ENCODE peak calls at places on chromosomes 2 and 18, in nine cellular contexts. One of them, this sample, is unnamed.

GRCh38 chr2:26344581-26345283 is 1.2 kb upstream of the SELENOI start:
- DNase-seq in lower leg skin: no peak
- DNase-seq in uterus: peak
- DNase-seq in fibroblast of lung: peak
- DNase-seq in suprapubic skin: no peak
- DNase-seq in kidney epithelial cell: no peak
- DNase-seq in mammary epithelial cell: peak
- DNase-seq in left ventricle myocardium inferior: no peak
- DNase-seq in aorta: no peak
- DNase-seq in this sample: peak

GRCh38 chr18:25826823-25827617 is 263.4 kb downstream of the SS18 start:
- DNase-seq in lower leg skin: no peak
- DNase-seq in uterus: no peak
- DNase-seq in fibroblast of lung: peak
- DNase-seq in suprapubic skin: no peak
- DNase-seq in kidney epithelial cell: no peak
- DNase-seq in mammary epithelial cell: no peak
- DNase-seq in left ventricle myocardium inferior: no peak
- DNase-seq in aorta: no peak
- DNase-seq in this sample: peak

GRCh38 chr18:35711227-35711626 is 129.7 kb downstream of the GALNT1 start:
- DNase-seq in lower leg skin: no peak
- DNase-seq in uterus: no peak
- DNase-seq in fibroblast of lung: no peak
- DNase-seq in suprapubic skin: no peak
- DNase-seq in kidney epithelial cell: no peak
- DNase-seq in mammary epithelial cell: no peak
- DNase-seq in left ventricle myocardium inferior: no peak
- DNase-seq in aorta: no peak
- DNase-seq in this sample: no peak

GRCh38 chr18:59616501-59616900 is 80.7 kb downstream of the CCBE1 start:
- DNase-seq in lower leg skin: no peak
- DNase-seq in uterus: no peak
- DNase-seq in fibroblast of lung: peak
- DNase-seq in suprapubic skin: no peak
- DNase-seq in kidney epithelial cell: no peak
- DNase-seq in mammary epithelial cell: peak
- DNase-seq in left ventricle myocardium inferior: no peak
- DNase-seq in aorta: no peak
- DNase-seq in this sample: no peak

GRCh38 chr2:129331638-129332037 is 647.8 kb upstream of the RAB6C start:
- DNase-seq in lower leg skin: no peak
- DNase-seq in uterus: no peak
- DNase-seq in fibroblast of lung: no peak
- DNase-seq in suprapubic skin: no peak
- DNase-seq in kidney epithelial cell: no peak
- DNase-seq in mammary epithelial cell: no peak
- DNase-seq in left ventricle myocardium inferior: no peak
- DNase-seq in aorta: no peak
- DNase-seq in this sample: no peak

GRCh38 chr18:3704556-3705162 is 254.7 kb downstream of the TGIF1 start:
- DNase-seq in lower leg skin: no peak
- DNase-seq in uterus: no peak
- DNase-seq in fibroblast of lung: peak
- DNase-seq in suprapubic skin: no peak
- DNase-seq in kidney epithelial cell: no peak
- DNase-seq in mammary epithelial cell: no peak
- DNase-seq in left ventricle myocardium inferior: no peak
- DNase-seq in aorta: no peak
- DNase-seq in this sample: no peak

GRCh38 chr2:72888438-72889202 is 1.4 kb downstream of the SPR start:
- DNase-seq in lower leg skin: peak
- DNase-seq in uterus: no peak
- DNase-seq in fibroblast of lung: no peak
- DNase-seq in suprapubic skin: no peak
- DNase-seq in kidney epithelial cell: no peak
- DNase-seq in mammary epithelial cell: no peak
- DNase-seq in left ventricle myocardium inferior: no peak
- DNase-seq in aorta: no peak
- DNase-seq in this sample: no peak

GRCh38 chr2:190882831-190883582 is 2.4 kb downstream of the GLS start:
- DNase-seq in lower leg skin: no peak
- DNase-seq in uterus: no peak
- DNase-seq in fibroblast of lung: no peak
- DNase-seq in suprapubic skin: no peak
- DNase-seq in kidney epithelial cell: no peak
- DNase-seq in mammary epithelial cell: peak
- DNase-seq in left ventricle myocardium inferior: no peak
- DNase-seq in aorta: no peak
- DNase-seq in this sample: no peak

GRCh38 chr18:77197073-77197472 is 52.6 kb upstream of the GALR1 start:
- DNase-seq in lower leg skin: no peak
- DNase-seq in uterus: no peak
- DNase-seq in fibroblast of lung: no peak
- DNase-seq in suprapubic skin: no peak
- DNase-seq in kidney epithelial cell: no peak
- DNase-seq in mammary epithelial cell: no peak
- DNase-seq in left ventricle myocardium inferior: no peak
- DNase-seq in aorta: no peak
- DNase-seq in this sample: no peak

GRCh38 chr2:112682101-112682500 is 36.4 kb downstream of the SLC20A1 start:
- DNase-seq in lower leg skin: no peak
- DNase-seq in uterus: no peak
- DNase-seq in fibroblast of lung: no peak
- DNase-seq in suprapubic skin: no peak
- DNase-seq in kidney epithelial cell: no peak
- DNase-seq in mammary epithelial cell: no peak
- DNase-seq in left ventricle myocardium inferior: no peak
- DNase-seq in aorta: no peak
- DNase-seq in this sample: no peak

GRCh38 chr2:146666336-146666735 is 1178.5 kb upstream of the ACVR2A start:
- DNase-seq in lower leg skin: no peak
- DNase-seq in uterus: no peak
- DNase-seq in fibroblast of lung: peak
- DNase-seq in suprapubic skin: no peak
- DNase-seq in kidney epithelial cell: no peak
- DNase-seq in mammary epithelial cell: peak
- DNase-seq in left ventricle myocardium inferior: no peak
- DNase-seq in aorta: no peak
- DNase-seq in this sample: peak

GRCh38 chr2:100742884-100743283 is 77.1 kb upstream of the NPAS2 start:
- DNase-seq in lower leg skin: no peak
- DNase-seq in uterus: peak
- DNase-seq in fibroblast of lung: peak
- DNase-seq in suprapubic skin: no peak
- DNase-seq in kidney epithelial cell: peak
- DNase-seq in mammary epithelial cell: peak
- DNase-seq in left ventricle myocardium inferior: no peak
- DNase-seq in aorta: no peak
- DNase-seq in this sample: peak

GRCh38 chr2:10091182-10091932 is 11.1 kb upstream of the CYS1 start:
- DNase-seq in lower leg skin: no peak
- DNase-seq in uterus: no peak
- DNase-seq in fibroblast of lung: no peak
- DNase-seq in suprapubic skin: no peak
- DNase-seq in kidney epithelial cell: no peak
- DNase-seq in mammary epithelial cell: no peak
- DNase-seq in left ventricle myocardium inferior: no peak
- DNase-seq in aorta: no peak
- DNase-seq in this sample: no peak

GRCh38 chr2:219386532-219387280 is 1.0 kb downstream of the DNPEP start:
- DNase-seq in lower leg skin: no peak
- DNase-seq in uterus: no peak
- DNase-seq in fibroblast of lung: no peak
- DNase-seq in suprapubic skin: no peak
- DNase-seq in kidney epithelial cell: no peak
- DNase-seq in mammary epithelial cell: no peak
- DNase-seq in left ventricle myocardium inferior: no peak
- DNase-seq in aorta: no peak
- DNase-seq in this sample: peak

GRCh38 chr18:72867721-72868665 is at the start of gene NETO1:
- DNase-seq in lower leg skin: peak
- DNase-seq in uterus: no peak
- DNase-seq in fibroblast of lung: peak
- DNase-seq in suprapubic skin: no peak
- DNase-seq in kidney epithelial cell: no peak
- DNase-seq in mammary epithelial cell: peak
- DNase-seq in left ventricle myocardium inferior: no peak
- DNase-seq in aorta: no peak
- DNase-seq in this sample: peak
- H3K4me3 ChIP-seq in lower leg skin: no peak
- H3K4me3 ChIP-seq in uterus: no peak
- H3K4me3 ChIP-seq in fibroblast of lung: peak
- H3K4me3 ChIP-seq in suprapubic skin: peak
- H3K4me3 ChIP-seq in kidney epithelial cell: peak
- H3K4me3 ChIP-seq in mammary epithelial cell: peak
- H3K4me3 ChIP-seq in left ventricle myocardium inferior: peak
- H3K4me3 ChIP-seq in aorta: peak
- H3K4me3 ChIP-seq in this sample: no peak

GRCh38 chr2:239440511-239440959 is 39.7 kb upstream of the HDAC4 start:
- DNase-seq in lower leg skin: peak
- DNase-seq in uterus: no peak
- DNase-seq in fibroblast of lung: no peak
- DNase-seq in suprapubic skin: no peak
- DNase-seq in kidney epithelial cell: no peak
- DNase-seq in mammary epithelial cell: no peak
- DNase-seq in left ventricle myocardium inferior: no peak
- DNase-seq in aorta: no peak
- DNase-seq in this sample: peak
- H3K4me3 ChIP-seq in lower leg skin: no peak
- H3K4me3 ChIP-seq in uterus: no peak
- H3K4me3 ChIP-seq in fibroblast of lung: peak
- H3K4me3 ChIP-seq in suprapubic skin: no peak
- H3K4me3 ChIP-seq in kidney epithelial cell: no peak
- H3K4me3 ChIP-seq in mammary epithelial cell: no peak
- H3K4me3 ChIP-seq in left ventricle myocardium inferior: peak
- H3K4me3 ChIP-seq in aorta: no peak
- H3K4me3 ChIP-seq in this sample: no peak

DNA sequence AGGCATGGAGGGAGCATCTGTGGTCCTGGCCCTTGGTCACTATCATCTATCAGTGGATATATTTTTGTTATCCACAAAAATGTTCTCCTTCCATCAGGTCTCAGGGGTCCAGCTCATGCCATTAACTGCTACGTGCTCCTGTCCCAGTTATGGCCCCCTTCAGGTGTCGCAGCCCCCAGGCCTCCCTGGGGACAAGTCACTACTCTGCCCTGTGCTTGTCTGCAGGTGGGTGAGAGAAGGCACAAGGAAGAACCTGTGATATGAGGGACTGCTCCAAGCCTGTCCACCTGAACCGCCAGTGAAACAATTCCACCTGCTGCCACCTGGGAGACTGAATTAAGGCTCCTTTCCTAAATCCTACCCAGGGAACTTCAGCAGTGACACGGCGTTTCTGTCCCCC is 229.6 kb upstream of the ID2 start:
- DNase-seq in lower leg skin: peak
- DNase-seq in uterus: no peak
- DNase-seq in fibroblast of lung: no peak
- DNase-seq in suprapubic skin: no peak
- DNase-seq in kidney epithelial cell: no peak
- DNase-seq in mammary epithelial cell: no peak
- DNase-seq in left ventricle myocardium inferior: no peak
- DNase-seq in aorta: no peak
- DNase-seq in this sample: no peak
- H3K4me3 ChIP-seq in lower leg skin: no peak
- H3K4me3 ChIP-seq in uterus: no peak
- H3K4me3 ChIP-seq in fibroblast of lung: no peak
- H3K4me3 ChIP-seq in suprapubic skin: no peak
- H3K4me3 ChIP-seq in kidney epithelial cell: no peak
- H3K4me3 ChIP-seq in mammary epithelial cell: no peak
- H3K4me3 ChIP-seq in left ventricle myocardium inferior: no peak
- H3K4me3 ChIP-seq in aorta: no peak
- H3K4me3 ChIP-seq in this sample: no peak

DNA sequence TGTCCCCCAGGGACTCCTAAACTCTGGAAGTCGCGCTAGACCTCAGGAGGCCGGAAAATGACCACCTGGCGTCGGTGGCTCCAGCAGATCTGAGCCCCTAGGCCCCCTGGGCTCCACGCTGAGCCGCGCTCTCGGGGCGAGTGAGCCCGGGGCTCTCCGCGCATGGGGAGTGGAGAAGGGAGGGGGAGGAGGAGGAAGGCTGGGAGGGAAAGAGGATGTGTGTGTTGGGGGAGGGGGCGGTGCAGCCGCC is 898 bp upstream of the DLX1 start:
- DNase-seq in lower leg skin: no peak
- DNase-seq in uterus: no peak
- DNase-seq in fibroblast of lung: no peak
- DNase-seq in suprapubic skin: no peak
- DNase-seq in kidney epithelial cell: no peak
- DNase-seq in mammary epithelial cell: no peak
- DNase-seq in left ventricle myocardium inferior: no peak
- DNase-seq in aorta: no peak
- DNase-seq in this sample: no peak
- H3K4me3 ChIP-seq in lower leg skin: no peak
- H3K4me3 ChIP-seq in uterus: no peak
- H3K4me3 ChIP-seq in fibroblast of lung: peak
- H3K4me3 ChIP-seq in suprapubic skin: peak
- H3K4me3 ChIP-seq in kidney epithelial cell: peak
- H3K4me3 ChIP-seq in mammary epithelial cell: peak
- H3K4me3 ChIP-seq in left ventricle myocardium inferior: peak
- H3K4me3 ChIP-seq in aorta: no peak
- H3K4me3 ChIP-seq in this sample: peak

DNA sequence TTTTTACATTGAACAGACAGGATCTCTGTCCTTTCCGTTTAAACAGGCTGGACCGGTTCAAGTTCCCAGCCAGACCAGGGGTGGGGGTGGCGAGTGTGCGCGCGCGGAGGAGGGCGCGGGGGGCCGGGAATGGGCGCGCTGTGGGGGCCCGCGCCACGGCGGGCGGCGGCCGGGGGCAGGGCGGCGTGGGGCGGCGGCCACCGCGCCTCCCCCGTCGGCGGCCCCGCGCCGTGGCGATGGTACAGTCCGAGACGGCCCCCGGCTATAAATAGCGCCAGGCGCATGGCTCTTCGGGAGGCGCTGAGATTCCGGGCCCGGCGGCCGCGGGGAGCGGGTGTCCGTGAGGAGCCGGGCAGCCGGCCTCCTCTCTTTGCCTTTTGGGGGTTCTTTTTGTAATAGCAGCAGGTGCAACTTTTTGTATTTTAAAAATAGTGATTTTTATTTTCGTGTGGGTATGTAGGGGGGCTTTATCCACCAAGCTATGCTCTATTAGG is 434 bp upstream of the CELF4 start:
- DNase-seq in lower leg skin: no peak
- DNase-seq in uterus: no peak
- DNase-seq in fibroblast of lung: peak
- DNase-seq in suprapubic skin: no peak
- DNase-seq in kidney epithelial cell: no peak
- DNase-seq in mammary epithelial cell: peak
- DNase-seq in left ventricle myocardium inferior: peak
- DNase-seq in aorta: peak
- DNase-seq in this sample: peak
- H3K4me3 ChIP-seq in lower leg skin: no peak
- H3K4me3 ChIP-seq in uterus: peak
- H3K4me3 ChIP-seq in fibroblast of lung: peak
- H3K4me3 ChIP-seq in suprapubic skin: peak
- H3K4me3 ChIP-seq in kidney epithelial cell: peak
- H3K4me3 ChIP-seq in mammary epithelial cell: peak
- H3K4me3 ChIP-seq in left ventricle myocardium inferior: peak
- H3K4me3 ChIP-seq in aorta: peak
- H3K4me3 ChIP-seq in this sample: peak

GRCh38 chr2:13353083-13353482 is 636.3 kb downstream of the TRIB2 start:
- DNase-seq in lower leg skin: no peak
- DNase-seq in uterus: no peak
- DNase-seq in fibroblast of lung: no peak
- DNase-seq in suprapubic skin: no peak
- DNase-seq in kidney epithelial cell: no peak
- DNase-seq in mammary epithelial cell: no peak
- DNase-seq in left ventricle myocardium inferior: no peak
- DNase-seq in aorta: no peak
- DNase-seq in this sample: no peak
- H3K4me3 ChIP-seq in lower leg skin: no peak
- H3K4me3 ChIP-seq in uterus: no peak
- H3K4me3 ChIP-seq in fibroblast of lung: no peak
- H3K4me3 ChIP-seq in suprapubic skin: no peak
- H3K4me3 ChIP-seq in kidney epithelial cell: no peak
- H3K4me3 ChIP-seq in mammary epithelial cell: no peak
- H3K4me3 ChIP-seq in left ventricle myocardium inferior: no peak
- H3K4me3 ChIP-seq in aorta: no peak
- H3K4me3 ChIP-seq in this sample: no peak